ENCODE peak calls at places on chromosome 15, in six cellular contexts. N, V, I, Q, G and D are unnamed samples.

GRCh38 chr15:66838671-66839239 is 136.7 kb downstream of the SMAD6 start:
- DNase-seq in N (no peak), I (no peak), Q (no peak), G (peak; percentile 65), V (no peak), D (peak; percentile 60)

GRCh38 chr15:69666441-69666882 is 213.8 kb downstream of the RPLP1 start:
- DNase-seq in I (no peak), N (no peak), Q (peak; percentile 32), V (no peak), G (peak; percentile 5), D (peak; percentile 49)

GRCh38 chr15:74616996-74617395 is 1.4 kb downstream of the CLK3 start:
- DNase-seq in V (no peak), N (no peak), G (no peak), I (no peak), Q (no peak), D (no peak)

GRCh38 chr15:80613762-80614365 is 81.2 kb upstream of the ABHD17C start:
- DNase-seq in N (no peak), G (no peak), V (no peak), Q (peak; percentile 44), I (no peak), D (no peak)

GRCh38 chr15:91469627-91470567 is 369.8 kb downstream of the SV2B start:
- DNase-seq in I (peak; percentile 37), N (no peak), G (no peak), V (no peak), Q (no peak), D (no peak)

GRCh38 chr15:95972136-95972553 is 358.4 kb upstream of the NR2F2 start:
- DNase-seq in G (peak; percentile 74), N (no peak), I (no peak), Q (peak; percentile 46), V (peak; percentile 81), D (peak; percentile 89)

GRCh38 chr15:67785431-67785830 is 39.9 kb upstream of the SKOR1 start:
- DNase-seq in N (no peak), V (no peak), G (no peak), Q (no peak), I (no peak), D (no peak)

GRCh38 chr15:33453761-33454160 is 143.0 kb downstream of the RYR3 start:
- DNase-seq in Q (no peak), V (no peak), I (no peak), G (no peak), N (no peak), D (no peak)

GRCh38 chr15:96011109-96011608 is 319.3 kb upstream of the NR2F2 start:
- DNase-seq in V (no peak), N (no peak), I (no peak), Q (no peak), G (no peak), D (no peak)

GRCh38 chr15:63466378-63467192 is 37.8 kb upstream of the USP3 start:
- DNase-seq in N (peak; percentile 34), I (peak; percentile 48), G (peak; percentile 59), V (peak; percentile 68), Q (no peak), D (peak; percentile 77)

GRCh38 chr15:57538822-57539221 is 52.9 kb upstream of the MYZAP start:
- DNase-seq in N (no peak), I (no peak), G (no peak), Q (no peak), V (no peak), D (no peak)

GRCh38 chr15:47736123-47736786 is 18.9 kb downstream of the SEMA6D start:
- DNase-seq in V (no peak), Q (no peak), G (no peak), I (no peak), N (no peak), D (no peak)

GRCh38 chr15:35605790-35606189 is 59.8 kb upstream of the DPH6 start:
- DNase-seq in N (no peak), V (no peak), G (no peak), Q (no peak), I (no peak), D (no peak)

GRCh38 chr15:90343391-90343790 is 8.7 kb upstream of the ZNF774 start:
- DNase-seq in N (no peak), V (no peak), G (peak; percentile 47), Q (no peak), I (no peak), D (peak; percentile 71)

GRCh38 chr15:73996267-73996666 is 1.8 kb downstream of the PML start:
- DNase-seq in Q (no peak), V (no peak), N (no peak), G (no peak), I (no peak), D (no peak)

GRCh38 chr15:89926158-89926557 is 13.4 kb upstream of the ARPIN start:
- DNase-seq in V (peak; percentile 67), Q (no peak), I (no peak), G (no peak), N (no peak), D (peak; percentile 75)

GRCh38 chr15:75151214-75152128 is 50.2 kb upstream of the C15orf39 start:
- DNase-seq in V (peak; percentile 30), I (no peak), G (no peak), Q (no peak), N (no peak), D (peak; percentile 8)

GRCh38 chr15:40792394-40792793 is 14.5 kb upstream of the ZFYVE19 start:
- DNase-seq in N (no peak), G (no peak), Q (no peak), V (no peak), I (no peak), D (no peak)

GRCh38 chr15:70156781-70157261 is 59.1 kb upstream of the TLE3 start:
- DNase-seq in Q (peak; percentile 72), I (no peak), G (peak; percentile 48), V (peak; percentile 89), N (no peak), D (peak; percentile 85)

GRCh38 chr15:83973816-83974215 is 261.8 kb upstream of the GOLGA6L4 start:
- DNase-seq in V (no peak), G (no peak), N (no peak), I (no peak), Q (no peak), D (peak; percentile 17)

GRCh38 chr15:65980824-65981456 is 111.6 kb downstream of the RAB11A start:
- DNase-seq in Q (peak; percentile 68), N (no peak), I (peak; percentile 18), G (peak; percentile 74), V (peak; percentile 89), D (peak; percentile 84)

GRCh38 chr15:72229076-72229946 is 1.7 kb downstream of the PKM start:
- DNase-seq in G (no peak), N (peak; percentile 18), I (no peak), V (no peak), Q (no peak), D (peak; percentile 92)

GRCh38 chr15:50929062-50929461 is 20.6 kb downstream of the AP4E1 start:
- DNase-seq in N (no peak), I (no peak), G (no peak), V (no peak), Q (no peak), D (no peak)

GRCh38 chr15:88106063-88106462 is 150.5 kb downstream of the NTRK3 start:
- DNase-seq in G (no peak), I (no peak), Q (no peak), V (no peak), N (no peak), D (no peak)

GRCh38 chr15:64568765-64569164 is 108.4 kb downstream of the ZNF609 start:
- DNase-seq in G (no peak), I (no peak), N (no peak), Q (no peak), V (no peak), D (no peak)